ENCODE peak calls at places on chromosomes 11 and 22, in five cellular contexts. O, C, Z, M and D are unnamed samples.

GRCh38 chr11:123371506-123372297 is 58.4 kb upstream of the GRAMD1B start:
- DNase-seq in O (no peak), C (no peak), Z (no peak), M (peak; percentile 6), D (no peak)

GRCh38 chr11:36095716-36096115 is 151.9 kb downstream of the LDLRAD3 start:
- DNase-seq in O (no peak), C (no peak), Z (no peak), M (no peak), D (no peak)

GRCh38 chr11:2303627-2304155 is 1.9 kb downstream of the TSPAN32 start:
- DNase-seq in O (no peak), C (no peak), Z (no peak), M (no peak), D (no peak)

GRCh38 chr11:126284829-126285228 is 1.9 kb downstream of the TIRAP start:
- DNase-seq in O (peak; percentile 86), C (no peak), Z (peak; percentile 88), M (peak; percentile 8), D (no peak)

GRCh38 chr11:126918556-126918955 is 82.0 kb downstream of the KIRREL3 start:
- DNase-seq in O (no peak), C (no peak), Z (no peak), M (no peak), D (no peak)

GRCh38 chr11:62077136-62077535 is 46.7 kb upstream of the INCENP start:
- DNase-seq in O (no peak), C (no peak), Z (no peak), M (no peak), D (no peak)

GRCh38 chr22:29635734-29636357 is 32.4 kb downstream of the NF2 start:
- DNase-seq in O (no peak), C (peak; percentile 51), Z (no peak), M (peak; percentile 38), D (no peak)

GRCh38 chr11:2180775-2181370 is 9.3 kb upstream of the TH start:
- DNase-seq in O (no peak), C (no peak), Z (no peak), M (no peak), D (no peak)

GRCh38 chr11:128929468-128929867 is 13.2 kb downstream of the TP53AIP1 start:
- DNase-seq in O (no peak), C (no peak), Z (no peak), M (no peak), D (no peak)

GRCh38 chr22:17872491-17872890 is 98.2 kb upstream of the BID start:
- DNase-seq in O (no peak), C (no peak), Z (no peak), M (no peak), D (no peak)

GRCh38 chr22:25962711-25963110 is 206.6 kb upstream of the SEZ6L start:
- DNase-seq in O (no peak), C (no peak), Z (no peak), M (no peak), D (no peak)

GRCh38 chr22:41401781-41402648 is 20.3 kb downstream of the TEF start:
- DNase-seq in O (no peak), C (peak; percentile 37), Z (no peak), M (no peak), D (no peak)

GRCh38 chr11:69915151-69915500 is 95.9 kb upstream of the FGF3 start:
- DNase-seq in O (no peak), C (no peak), Z (no peak), M (no peak), D (no peak)

GRCh38 chr22:46366327-46366731 is 30.8 kb downstream of the TRMU start:
- DNase-seq in O (no peak), C (no peak), Z (no peak), M (no peak), D (no peak)

GRCh38 chr11:74702383-74703007 is 28.7 kb downstream of the CHRDL2 start:
- DNase-seq in O (no peak), C (peak; percentile 84), Z (peak; percentile 49), M (peak; percentile 40), D (peak; percentile 75)

GRCh38 chr11:71446942-71447688 is 1.1 kb downstream of the DHCR7 start:
- DNase-seq in O (peak; percentile 32), C (peak; percentile 66), Z (no peak), M (peak; percentile 24), D (no peak)